ENCODE peak calls at places on chromosomes 4 and X, in five cellular contexts. D is IMR-90, U is ovary, R is stomach, S is tibial nerve. E is an unnamed sample. For H3K27me3, the result is how much of the 10 kb centered on the place peaks cover.

GRCh38 chrX:153598541-153599191 is at the start of gene CCNQ:
- DNase-seq in D (peak), U (peak), R (peak), S (no peak), E (no peak)

GRCh38 chr4:142095886-142096605 is 459.7 kb downstream of the IL15 start:
- DNase-seq in D (peak), U (no peak), R (no peak), S (peak), E (no peak)

GRCh38 chr4:71607780-71608673 is 175.9 kb downstream of the GC start:
- DNase-seq in D (peak), U (no peak), R (no peak), S (no peak), E (no peak)

GRCh38 chr4:166324321-166324720 is 451.3 kb downstream of the TLL1 start:
- DNase-seq in D (no peak), U (no peak), R (no peak), S (no peak), E (peak)

GRCh38 chrX:43349363-43349762 is 306.7 kb upstream of the MAOA start:
- DNase-seq in D (peak), U (no peak), R (peak), S (peak), E (peak)

GRCh38 chrX:153494541-153495361 is at the start of gene BGN:
- DNase-seq in D (peak), U (peak), R (no peak), S (no peak), E (peak)

GRCh38 chr4:8593268-8594096 is 917 bp downstream of the CPZ start:
- DNase-seq in D (no peak), U (peak), R (no peak), S (no peak), E (no peak)

GRCh38 chr4:47831026-47831689 is 6.7 kb downstream of the CORIN start:
- DNase-seq in D (no peak), U (no peak), R (no peak), S (no peak), E (no peak)

GRCh38 chrX:16702700-16703599 is 9.5 kb downstream of the CTPS2 start:
- DNase-seq in D (no peak), U (no peak), R (no peak), S (no peak), E (peak)

GRCh38 chrX:69968956-69969355 is 80.8 kb downstream of the AWAT2 start:
- DNase-seq in D (no peak), U (peak), R (no peak), S (no peak), E (no peak)

GRCh38 chr4:139743027-139743426 is 77.4 kb downstream of the MGST2 start:
- DNase-seq in D (no peak), U (no peak), R (no peak), S (no peak), E (no peak)

GRCh38 chr4:140609548-140610425 is 41.0 kb upstream of the UCP1 start:
- DNase-seq in D (peak), U (peak), R (no peak), S (no peak), E (no peak)

GRCh38 chr4:23945521-23946017 is 55.7 kb upstream of the PPARGC1A start:
- DNase-seq in D (peak), U (no peak), R (peak), S (peak), E (peak)

GRCh38 chrX:2928583-2929434 is at the start of gene ARSD:
- DNase-seq in D (peak), U (peak), R (peak), S (peak), E (peak)

GRCh38 chrX:78329486-78329885 is 2.1 kb upstream of the CYSLTR1 start:
- DNase-seq in D (no peak), U (no peak), R (no peak), S (no peak), E (no peak)

GRCh38 chrX:154731881-154732280 is 19.0 kb downstream of the GAB3 start:
- DNase-seq in D (peak), U (no peak), R (no peak), S (no peak), E (no peak)

GRCh38 chr4:75881476-75881875 is 20.8 kb downstream of the PPEF2 start:
- DNase-seq in D (no peak), U (no peak), R (no peak), S (no peak), E (no peak)

GRCh38 chr4:37400326-37400881 is 155.9 kb downstream of the NWD2 start:
- DNase-seq in D (no peak), U (no peak), R (no peak), S (no peak), E (no peak)

GRCh38 chr4:72568959-72569718 is at the start of gene ADAMTS3:
- DNase-seq in D (peak), U (peak), R (peak), S (peak), E (peak)

GRCh38 chr4:87839309-87839946 is 6.7 kb downstream of the MEPE start:
- DNase-seq in D (peak), U (no peak), R (no peak), S (peak), E (peak)

GRCh38 chr4:36082817-36083216 is 161.5 kb downstream of the ARAP2 start:
- DNase-seq in D (no peak), U (no peak), R (no peak), S (no peak), E (no peak)

GRCh38 chr4:36091997-36092396 is 152.3 kb downstream of the ARAP2 start:
- DNase-seq in D (no peak), U (no peak), R (no peak), S (no peak), E (no peak)

GRCh38 chr4:36086387-36086786 is 157.9 kb downstream of the ARAP2 start:
- DNase-seq in D (no peak), U (no peak), R (no peak), S (no peak), E (no peak)

GRCh38 chr4:36088542-36088941 is 155.8 kb downstream of the ARAP2 start:
- DNase-seq in D (no peak), U (no peak), R (no peak), S (no peak), E (no peak)
- H3K27me3 ChIP-seq in D (under half), U (under half), R (under half), S (under half), E (under half)

GRCh38 chr4:182770259-182770968 is 146.8 kb downstream of the DCTD start:
- DNase-seq in D (no peak), U (no peak), R (no peak), S (no peak), E (no peak)
- TF ChIP-seq POLR2A in D (no peak), U (no peak), R (no peak), S (no peak), E (no peak)

DNA sequence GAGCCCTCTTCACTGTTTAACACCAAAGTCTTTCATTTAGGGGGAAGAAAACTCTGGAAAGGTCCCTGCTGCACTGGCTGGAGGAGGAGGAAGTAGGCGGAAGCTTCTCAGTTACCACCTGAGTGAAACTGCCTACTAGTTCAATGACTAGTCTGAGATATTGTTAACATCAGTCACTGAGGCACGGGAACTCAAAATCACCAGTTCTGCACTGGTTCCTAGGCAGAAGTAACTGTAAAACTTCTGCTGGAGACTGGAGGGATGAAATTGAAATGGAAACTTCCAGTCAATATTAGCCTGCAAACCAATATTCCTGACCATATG is 178.3 kb downstream of the SNCA start:
- DNase-seq in D (no peak), U (no peak), R (no peak), S (no peak), E (no peak)
- H3K27ac ChIP-seq in D (no peak), U (no peak), R (no peak), S (no peak), E (no peak)

GRCh38 chrX:107301253-107301652 is 94.8 kb downstream of the DNAAF6 start:
- DNase-seq in D (no peak), U (no peak), R (no peak), S (no peak), E (no peak)

GRCh38 chrX:107298276-107298675 is 91.9 kb downstream of the DNAAF6 start:
- DNase-seq in D (no peak), U (no peak), R (no peak), S (no peak), E (no peak)

GRCh38 chrX:107304141-107304540 is 97.7 kb downstream of the DNAAF6 start:
- DNase-seq in D (no peak), U (no peak), R (no peak), S (no peak), E (no peak)
- H3K27me3 ChIP-seq in D (under half), U (under half), R (under half), S (under half), E (under half)

GRCh38 chrX:68940601-68941000 is 111.8 kb downstream of the EFNB1 start:
- DNase-seq in D (no peak), U (no peak), R (no peak), S (no peak), E (no peak)

GRCh38 chrX:68936608-68937007 is 107.8 kb downstream of the EFNB1 start:
- DNase-seq in D (peak), U (no peak), R (peak), S (no peak), E (no peak)

GRCh38 chrX:68939868-68940267 is 111.0 kb downstream of the EFNB1 start:
- DNase-seq in D (no peak), U (no peak), R (no peak), S (no peak), E (no peak)

GRCh38 chrX:68937581-68937980 is 108.8 kb downstream of the EFNB1 start:
- DNase-seq in D (no peak), U (no peak), R (no peak), S (no peak), E (no peak)

DNA sequence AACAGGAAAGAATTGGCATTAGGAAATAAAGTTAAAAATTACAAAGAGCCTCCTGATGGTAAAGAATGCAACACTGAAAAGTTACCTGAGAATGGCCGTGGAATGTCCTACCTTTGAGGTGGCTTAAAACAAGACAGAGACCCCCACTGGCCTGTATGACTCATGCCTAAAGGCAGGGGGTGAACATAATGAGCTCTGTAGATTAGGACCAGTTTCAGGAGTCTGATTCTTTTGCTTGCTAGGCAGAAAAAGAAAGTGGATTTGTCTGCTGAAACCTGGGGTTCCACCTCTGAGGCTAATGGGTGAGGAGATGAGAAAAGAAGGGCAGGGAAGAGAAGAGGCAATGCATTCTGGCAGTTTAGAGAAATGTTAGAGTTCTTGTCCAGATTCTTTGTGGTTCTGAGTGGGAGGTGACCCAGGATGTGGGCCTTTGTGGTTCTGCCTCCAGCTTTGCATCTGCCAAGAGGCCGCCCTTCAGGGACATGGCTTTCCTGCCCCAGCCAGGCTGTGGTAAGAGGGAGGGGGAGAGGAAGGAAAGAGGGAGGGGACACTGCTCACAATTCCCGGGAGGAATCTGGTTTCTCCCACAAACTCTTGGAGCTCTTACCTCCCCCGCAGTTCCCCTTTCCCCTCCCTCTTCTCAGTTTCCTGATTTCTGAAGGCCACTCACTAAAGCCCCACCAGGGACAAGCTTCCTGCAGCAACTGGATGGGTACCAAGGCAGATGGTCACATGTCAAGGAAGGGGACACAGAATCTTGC is 109.6 kb downstream of the EFNB1 start:
- DNase-seq in D (peak), U (peak), R (no peak), S (no peak), E (no peak)
- TF ChIP-seq POLR2A in D (no peak), U (no peak), R (no peak), S (no peak), E (no peak)

GRCh38 chr4:22240814-22241213 is 275.1 kb downstream of the ADGRA3 start:
- DNase-seq in D (no peak), U (no peak), R (no peak), S (no peak), E (no peak)

GRCh38 chr4:22246816-22247215 is 269.1 kb downstream of the ADGRA3 start:
- DNase-seq in D (no peak), U (no peak), R (no peak), S (no peak), E (no peak)

GRCh38 chr4:22241415-22241814 is 274.5 kb downstream of the ADGRA3 start:
- DNase-seq in D (no peak), U (no peak), R (no peak), S (no peak), E (no peak)

GRCh38 chr4:22245294-22245693 is 270.6 kb downstream of the ADGRA3 start:
- DNase-seq in D (no peak), U (no peak), R (no peak), S (no peak), E (no peak)
- H3K27ac ChIP-seq in D (no peak), U (no peak), R (no peak), S (no peak), E (no peak)

GRCh38 chrX:147838465-147839131 is 73.1 kb upstream of the FMR1 start:
- DNase-seq in D (no peak), U (no peak), R (no peak), S (no peak), E (no peak)

GRCh38 chrX:147827070-147827469 is 84.6 kb upstream of the FMR1 start:
- DNase-seq in D (no peak), U (no peak), R (no peak), S (no peak), E (no peak)

GRCh38 chrX:147828719-147829118 is 83.0 kb upstream of the FMR1 start:
- DNase-seq in D (no peak), U (no peak), R (no peak), S (no peak), E (no peak)

GRCh38 chrX:147832707-147833348 is 78.9 kb upstream of the FMR1 start:
- DNase-seq in D (no peak), U (no peak), R (no peak), S (no peak), E (no peak)
- H3K27me3 ChIP-seq in D (under half), U (under half), R (under half), S (under half), E (under half)

DNA sequence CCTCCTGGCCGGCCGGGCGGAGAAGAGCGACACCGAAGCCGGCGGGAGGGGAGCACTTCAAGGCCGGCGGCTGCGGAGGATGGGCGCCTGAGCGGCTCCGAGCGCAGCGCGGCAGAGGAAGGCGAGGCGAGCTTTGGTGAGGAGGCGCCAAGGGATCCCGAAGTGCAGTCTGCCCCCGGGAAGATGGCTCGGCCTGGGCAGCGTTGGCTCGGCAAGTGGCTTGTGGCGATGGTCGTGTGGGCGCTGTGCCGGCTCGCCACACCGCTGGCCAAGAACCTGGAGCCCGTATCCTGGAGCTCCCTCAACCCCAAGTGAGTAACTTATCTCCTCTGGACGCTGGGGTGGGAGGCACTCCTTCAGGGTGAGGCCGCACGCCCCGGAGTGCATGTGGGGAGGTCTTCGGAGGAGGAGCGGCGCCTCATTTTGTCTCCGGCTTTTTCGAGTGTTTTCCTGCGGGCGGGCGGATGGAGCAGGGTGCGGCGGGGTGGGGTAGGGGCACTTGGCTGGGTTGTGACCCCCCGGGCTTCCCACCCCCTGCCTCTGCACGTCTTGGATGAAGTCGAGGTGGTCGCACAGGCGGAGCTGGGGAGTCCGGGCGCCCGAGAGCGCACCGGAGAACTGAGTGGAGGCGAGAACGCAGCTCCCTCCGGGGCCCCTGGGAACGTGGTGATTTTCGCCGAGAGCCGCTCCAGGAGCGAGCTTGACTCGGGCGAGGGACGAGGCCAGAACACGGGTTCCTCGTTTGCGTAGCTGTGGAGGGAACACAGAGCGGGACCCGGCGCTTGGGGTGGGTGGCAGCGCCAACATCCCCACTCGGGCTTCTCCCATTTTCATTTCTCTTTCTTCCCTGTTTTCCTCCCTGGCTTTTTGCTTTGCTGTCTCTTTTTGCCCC is 1.0 kb downstream of the EFNB1 start:
- DNase-seq in D (peak), U (no peak), R (no peak), S (no peak), E (no peak)
- TF ChIP-seq POLR2A in D (no peak), U (no peak), R (no peak), S (no peak), E (no peak)

GRCh38 chr4:20338841-20339240 is 87.1 kb downstream of the SLIT2 start:
- DNase-seq in D (peak), U (no peak), R (no peak), S (no peak), E (no peak)

GRCh38 chr4:20337261-20337664 is 85.6 kb downstream of the SLIT2 start:
- DNase-seq in D (peak), U (no peak), R (no peak), S (no peak), E (no peak)

GRCh38 chr4:20341121-20341758 is 89.5 kb downstream of the SLIT2 start:
- DNase-seq in D (no peak), U (no peak), R (no peak), S (no peak), E (no peak)
- H3K27ac ChIP-seq in D (no peak), U (no peak), R (no peak), S (no peak), E (no peak)

GRCh38 chrX:88655460-88655859 is 91.6 kb upstream of the CPXCR1 start:
- DNase-seq in D (no peak), U (no peak), R (no peak), S (no peak), E (no peak)
- H3K27me3 ChIP-seq in D (under half), U (under half), R (under half), S (under half), E (under half)

E was measured in testis.